ENCODE peak calls at places on chromosome 4, in five cellular contexts. U, H, Z, F and C are unnamed samples.

GRCh38 chr4:169315530-169316306 is 45.0 kb upstream of the SH3RF1 start:
- DNase-seq in U (no peak), H (peak; percentile 30), Z (no peak), F (no peak), C (no peak)

GRCh38 chr4:34220601-34221000 is 2023.7 kb downstream of the ARAP2 start:
- DNase-seq in U (no peak), H (no peak), Z (no peak), F (no peak), C (no peak)

GRCh38 chr4:160286051-160286450 is 1183.2 kb downstream of the RAPGEF2 start:
- DNase-seq in U (no peak), H (no peak), Z (no peak), F (no peak), C (no peak)

GRCh38 chr4:6342530-6343293 is 73.1 kb downstream of the WFS1 start:
- DNase-seq in U (no peak), H (no peak), Z (no peak), F (no peak), C (no peak)

GRCh38 chr4:184473515-184474260 is 662 bp downstream of the IRF2 start:
- DNase-seq in U (peak; percentile 50), H (no peak), Z (peak; percentile 72), F (peak; percentile 81), C (no peak)

GRCh38 chr4:163493643-163494359 is 689 bp upstream of the TMA16 start:
- DNase-seq in U (peak; percentile 28), H (peak; percentile 20), Z (peak; percentile 91), F (no peak), C (no peak)

GRCh38 chr4:105741548-105741947 is 33.0 kb downstream of the GSTCD start:
- DNase-seq in U (no peak), H (peak; percentile 16), Z (no peak), F (no peak), C (no peak)

GRCh38 chr4:144689125-144689524 is 43.2 kb downstream of the HHIP start:
- DNase-seq in U (no peak), H (no peak), Z (no peak), F (no peak), C (no peak)

GRCh38 chr4:164169591-164169990 is 584.3 kb upstream of the SMIM31 start:
- DNase-seq in U (no peak), H (no peak), Z (no peak), F (no peak), C (no peak)

GRCh38 chr4:3766791-3767561 is 791 bp downstream of the ADRA2C start:
- DNase-seq in U (no peak), H (no peak), Z (no peak), F (peak; percentile 92), C (no peak)

GRCh38 chr4:147924604-147925412 is 192.9 kb downstream of the ARHGAP10 start:
- DNase-seq in U (peak; percentile 42), H (peak; percentile 65), Z (no peak), F (peak; percentile 81), C (no peak)

GRCh38 chr4:32129967-32130366 is 1409.8 kb downstream of the PCDH7 start:
- DNase-seq in U (no peak), H (no peak), Z (no peak), F (no peak), C (no peak)

GRCh38 chr4:159103406-159104131 is 690 bp downstream of the RAPGEF2 start:
- DNase-seq in U (peak; percentile 44), H (peak; percentile 29), Z (peak; percentile 69), F (peak; percentile 80), C (no peak)

GRCh38 chr4:81454498-81454897 is 17.2 kb downstream of the RASGEF1B start:
- DNase-seq in U (peak; percentile 38), H (no peak), Z (no peak), F (no peak), C (no peak)

GRCh38 chr4:87521757-87522374 is 7.3 kb downstream of the SPARCL1 start:
- DNase-seq in U (no peak), H (no peak), Z (peak; percentile 97), F (no peak), C (no peak)

GRCh38 chr4:122776916-122777315 is 44.4 kb downstream of the BBS12 start:
- DNase-seq in U (peak; percentile 70), H (peak; percentile 74), Z (no peak), F (no peak), C (no peak)

GRCh38 chr4:156144961-156145360 is 191.3 kb upstream of the CTSO start:
- DNase-seq in U (no peak), H (no peak), Z (no peak), F (no peak), C (no peak)

GRCh38 chr4:139208404-139208945 is 31.5 kb upstream of the ELF2 start:
- DNase-seq in U (no peak), H (no peak), Z (no peak), F (no peak), C (no peak)

GRCh38 chr4:76585897-76586360 is 150.9 kb downstream of the SHROOM3 start:
- DNase-seq in U (peak; percentile 95), H (peak; percentile 62), Z (no peak), F (peak; percentile 99), C (no peak)

DNA sequence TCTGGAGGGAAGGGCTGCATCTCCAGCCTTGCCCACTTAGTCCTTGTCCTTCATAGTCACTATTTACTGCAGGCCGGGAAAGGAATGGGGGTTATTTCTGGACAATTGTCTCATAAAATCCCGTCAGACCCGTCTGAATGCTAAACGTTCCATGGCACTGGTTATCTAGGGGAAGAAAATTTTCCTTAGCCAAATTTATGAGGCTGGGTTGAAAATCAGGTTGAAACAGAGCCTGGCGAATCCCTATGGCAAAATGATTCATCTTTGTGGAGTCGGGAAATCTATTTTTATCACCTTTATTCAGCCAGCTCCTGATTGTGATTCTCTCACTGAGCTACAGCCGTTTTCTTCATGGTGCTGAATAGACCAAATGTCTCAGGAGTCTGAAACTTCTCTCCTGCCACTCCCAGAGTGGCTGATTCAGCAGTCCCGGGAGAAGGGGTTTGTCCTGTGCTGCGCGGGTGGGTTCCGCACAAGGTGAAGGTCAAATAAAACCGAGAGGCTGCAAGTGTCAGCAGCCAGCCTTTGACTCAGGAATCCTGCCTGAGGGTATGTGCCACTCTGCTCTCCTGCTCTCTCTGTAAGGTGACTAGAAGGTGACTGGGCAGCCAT is 1.0 kb downstream of the LIMCH1 start:
- DNase-seq in U (no peak), H (peak; percentile 50), Z (no peak), F (no peak), C (no peak)
- H3K4me1 ChIP-seq in U (no peaks in the 10 kb centered on the region), H (peaks cover 45% of the 10 kb centered on the region), Z (no peaks in the 10 kb centered on the region), F (peaks cover 8% of the 10 kb centered on the region), C (peaks cover 3% of the 10 kb centered on the region)

DNA sequence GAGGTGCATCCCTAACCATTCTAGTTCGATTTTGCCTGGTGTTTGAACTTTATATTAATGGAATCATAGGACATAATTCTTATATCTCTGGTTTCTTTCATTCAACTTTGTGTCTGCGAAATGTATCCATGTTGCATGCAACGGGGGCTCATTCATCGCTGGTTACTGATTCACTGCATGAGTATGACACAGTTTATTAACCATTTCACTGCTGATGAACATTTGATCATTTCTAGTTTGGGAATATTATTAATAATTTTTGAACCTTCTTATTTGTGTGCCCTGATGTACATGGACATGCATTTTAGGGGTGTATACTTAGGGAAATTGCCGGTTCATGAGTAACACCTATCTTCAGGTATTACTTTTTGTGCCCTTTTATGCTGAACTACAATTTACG is 5.1 kb upstream of the TMEM271 start:
- DNase-seq in U (no peak), H (no peak), Z (no peak), F (no peak), C (no peak)
- H3K9me3 ChIP-seq in U (no peaks in the 10 kb centered on the region), H (no peaks in the 10 kb centered on the region), Z (no peaks in the 10 kb centered on the region), F (peaks cover 6% of the 10 kb centered on the region), C (peaks cover 13% of the 10 kb centered on the region)

DNA sequence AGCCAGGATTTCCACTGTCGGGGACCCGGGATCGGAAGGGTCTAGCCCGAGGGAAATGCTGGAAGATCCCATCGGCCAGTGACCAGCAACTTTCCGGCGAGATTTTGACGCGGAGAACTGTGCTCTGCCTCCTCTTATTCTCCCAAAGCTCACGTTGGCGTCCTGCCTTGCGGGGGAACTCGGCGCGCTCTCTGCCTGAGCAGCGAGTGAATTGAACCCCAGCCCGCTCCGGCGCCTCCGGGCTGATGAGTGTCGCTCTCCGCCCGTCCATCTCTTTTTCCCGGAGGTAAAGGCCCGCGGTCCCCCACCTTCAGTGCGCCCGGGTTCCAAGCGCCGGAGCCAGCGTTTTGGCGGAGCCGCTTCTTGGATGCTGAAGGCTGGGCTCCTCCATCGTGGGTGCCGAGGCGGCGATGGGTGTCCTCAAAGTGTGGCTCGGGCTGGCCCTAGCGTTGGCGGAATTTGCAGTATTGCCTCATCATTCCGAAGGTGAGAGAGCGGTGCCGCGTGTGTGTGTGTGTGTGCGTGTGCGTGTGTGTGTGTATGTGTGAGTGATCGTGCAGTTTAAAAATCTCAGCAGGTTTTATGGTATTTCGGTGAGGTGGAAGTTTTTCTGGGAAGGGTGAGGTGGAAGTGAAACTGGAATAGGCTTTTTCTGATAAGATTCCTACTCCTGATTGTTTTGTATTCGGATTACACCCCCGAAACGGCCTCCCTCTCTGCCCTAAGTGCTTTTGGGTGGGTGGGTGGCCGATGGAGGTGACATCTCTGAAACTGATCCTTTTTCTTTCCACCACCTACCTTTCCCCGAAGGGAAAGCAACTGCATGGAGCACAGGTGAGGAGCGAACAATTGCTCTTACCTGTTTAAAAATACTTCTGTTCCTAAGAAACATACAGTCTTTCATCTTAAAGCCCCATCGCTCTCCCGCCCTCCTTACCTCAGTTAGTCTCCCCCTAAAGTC is 757 bp downstream of the FRAS1 start:
- DNase-seq in U (peak; percentile 61), H (peak; percentile 37), Z (no peak), F (peak; percentile 79), C (no peak)
- H3K9ac ChIP-seq in U (peak overlapping the region; percentile 32), H (peak overlapping the region; percentile 57), Z (no peak overlapping the region), F (peak overlapping the region; percentile 87), C (peak overlapping the region; percentile 90)

DNA sequence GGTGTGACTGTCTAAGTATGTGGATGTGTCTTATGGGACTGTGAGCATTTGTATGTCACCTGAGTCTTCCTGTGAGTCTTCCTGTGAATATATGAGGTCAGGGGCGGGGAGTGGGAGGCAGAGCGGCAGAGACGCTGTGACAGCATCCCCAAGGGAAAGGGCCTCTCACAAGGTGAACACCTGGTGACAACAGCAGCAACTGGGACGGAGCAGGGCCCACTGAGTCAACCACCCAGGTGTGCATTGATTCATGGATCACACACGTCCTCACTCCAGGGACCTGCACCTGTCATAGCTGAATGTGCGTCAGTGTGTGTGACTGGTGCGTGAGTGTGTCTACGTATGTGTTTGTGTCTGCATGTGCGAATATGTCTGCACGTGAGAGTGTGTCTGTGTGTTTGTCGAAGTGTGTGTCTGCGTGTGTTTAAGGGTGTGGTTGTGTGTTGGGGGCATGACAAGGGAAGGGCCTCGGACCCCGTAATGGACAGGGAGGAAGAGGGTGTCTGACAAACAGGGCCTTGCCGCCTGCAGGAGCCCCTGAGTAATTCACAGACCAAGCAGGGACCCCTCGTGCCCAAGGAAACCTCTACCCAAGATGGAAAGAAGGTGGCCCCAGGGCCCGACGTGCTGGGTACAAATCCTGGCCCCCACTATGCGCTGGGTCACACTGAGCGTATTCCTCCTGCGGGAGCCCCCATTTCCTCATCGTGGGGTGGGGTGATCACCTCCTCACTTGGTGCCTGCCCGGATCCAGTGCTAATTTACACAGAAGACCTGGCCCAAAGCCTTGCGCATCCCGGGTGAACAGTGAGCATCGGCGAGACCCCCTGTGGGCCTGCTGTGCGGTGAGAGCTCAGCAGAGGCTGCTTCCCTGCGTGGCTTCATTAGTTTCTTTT is 76.7 kb downstream of the ABLIM2 start:
- DNase-seq in U (no peak), H (no peak), Z (peak; percentile 43), F (no peak), C (no peak)
- H3K4me1 ChIP-seq in U (peaks cover 3% of the 10 kb centered on the region), H (peaks cover 7% of the 10 kb centered on the region), Z (peaks cover 22% of the 10 kb centered on the region), F (no peaks in the 10 kb centered on the region), C (peaks cover 22% of the 10 kb centered on the region)

DNA sequence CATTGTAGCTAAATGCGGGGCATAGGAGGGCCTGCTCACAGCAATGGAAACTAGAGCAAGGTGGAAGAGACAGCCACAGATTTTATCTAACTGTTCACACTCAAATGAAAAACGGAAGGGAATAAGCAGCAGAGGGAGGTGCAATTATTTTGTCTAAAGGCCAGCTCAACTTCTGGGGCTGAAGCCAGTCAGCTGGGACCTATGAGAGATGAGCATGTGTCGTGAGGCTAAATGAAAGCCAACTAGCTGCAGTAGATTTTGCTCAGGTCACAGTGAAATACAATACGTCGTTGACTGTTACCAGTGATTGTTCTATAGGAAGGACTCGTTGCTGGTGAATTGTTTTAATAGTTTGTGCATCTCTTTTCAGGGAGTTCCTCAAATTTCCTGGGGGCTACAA is 26.5 kb upstream of the FGFBP2 start:
- DNase-seq in U (no peak), H (no peak), Z (no peak), F (no peak), C (no peak)
- H3K9me3 ChIP-seq in U (no peaks in the 10 kb centered on the region), H (no peaks in the 10 kb centered on the region), Z (no peaks in the 10 kb centered on the region), F (no peaks in the 10 kb centered on the region), C (peaks cover 3% of the 10 kb centered on the region)